ENCODE peak calls at places on chromosomes 5 and 9, in eight cellular contexts. U is cardiac muscle cell; C is dorsolateral prefrontal cortex; X is suprapubic skin; T is mesenchymal stem cell; P is CD4-positive, alpha-beta memory T cell; A is HCT116; Q is WERI-Rb-1. I is an unnamed sample.

GRCh38 chr9:114207034-114207815 is 51.9 kb downstream of the COL27A1 start:
- DNase-seq in U (peak; percentile 10), C (peak; percentile 21), X (no peak), T (peak; percentile 63), P (no peak), A (no peak), Q (peak; percentile 94), I (peak; percentile 32)

GRCh38 chr5:72884911-72885310 is 68.5 kb downstream of the TNPO1 start:
- DNase-seq in U (no peak), C (no peak), X (no peak), T (no peak), P (no peak), A (no peak), Q (no peak), I (no peak)

GRCh38 chr9:126058631-126059030 is 268.0 kb upstream of the MVB12B start:
- DNase-seq in U (no peak), C (no peak), X (no peak), T (no peak), P (no peak), A (no peak), Q (peak; percentile 34), I (no peak)

GRCh38 chr5:170357853-170358497 is 31.2 kb downstream of the KCNMB1 start:
- DNase-seq in U (no peak), C (peak; percentile 28), X (peak; percentile 76), T (no peak), P (no peak), A (no peak), Q (no peak), I (no peak)

GRCh38 chr9:136703231-136703870 is 9.0 kb upstream of the DIPK1B start:
- DNase-seq in U (no peak), C (no peak), X (no peak), T (no peak), P (no peak), A (no peak), Q (peak; percentile 49), I (no peak)

GRCh38 chr5:10289353-10289752 is 18.3 kb downstream of the CMBL start:
- DNase-seq in U (no peak), C (no peak), X (no peak), T (no peak), P (no peak), A (no peak), Q (no peak), I (no peak)

GRCh38 chr5:9523090-9523813 is 22.6 kb downstream of the SEMA5A start:
- DNase-seq in U (no peak), C (no peak), X (no peak), T (peak; percentile 53), P (no peak), A (no peak), Q (no peak), I (peak; percentile 33)

GRCh38 chr5:98341711-98342042 is 431.8 kb upstream of the RGMB start:
- DNase-seq in U (peak; percentile 35), C (no peak), X (no peak), T (no peak), P (no peak), A (no peak), Q (no peak), I (no peak)

GRCh38 chr9:2642068-2642467 is 20.5 kb downstream of the VLDLR start:
- DNase-seq in U (no peak), C (no peak), X (no peak), T (no peak), P (no peak), A (no peak), Q (no peak), I (no peak)

GRCh38 chr9:134627417-134628353 is 13.9 kb upstream of the COL5A1 start:
- DNase-seq in U (no peak), C (no peak), X (peak; percentile 51), T (no peak), P (no peak), A (no peak), Q (peak; percentile 3), I (no peak)

GRCh38 chr5:53303105-53303504 is 177.3 kb upstream of the FST start:
- DNase-seq in U (peak; percentile 64), C (no peak), X (no peak), T (peak; percentile 44), P (no peak), A (no peak), Q (no peak), I (peak; percentile 7)

GRCh38 chr5:5612096-5612495 is 189.6 kb downstream of the ICE1 start:
- DNase-seq in U (no peak), C (no peak), X (no peak), T (no peak), P (no peak), A (no peak), Q (no peak), I (no peak)
- H3K27me3 ChIP-seq in U (no peaks in the 10 kb centered on the region), C (no peaks in the 10 kb centered on the region), X (no peaks in the 10 kb centered on the region), T (no peaks in the 10 kb centered on the region), P (no peaks in the 10 kb centered on the region), A (peaks cover 14% of the 10 kb centered on the region), Q (no peaks in the 10 kb centered on the region), I (no peaks in the 10 kb centered on the region)

DNA sequence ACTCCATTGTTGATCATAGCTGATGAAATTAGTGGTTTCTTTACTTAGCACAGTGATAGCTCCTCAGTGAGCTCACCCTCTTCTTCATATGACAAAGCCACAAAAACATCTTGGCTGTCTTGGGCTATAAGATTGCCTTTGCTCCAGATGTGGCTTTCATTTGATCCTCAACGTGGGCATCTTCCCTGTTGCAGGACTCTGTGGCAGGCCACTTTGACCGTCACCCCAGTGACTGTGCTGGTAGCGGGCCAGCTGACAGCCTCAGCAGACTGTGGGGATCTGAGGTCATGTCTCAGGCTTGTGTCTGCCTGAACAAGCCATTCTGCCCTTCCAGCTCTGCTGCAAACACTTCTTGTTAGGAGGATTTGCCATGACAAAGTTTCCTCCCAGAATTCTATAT is 422.2 kb downstream of the NR2F1-AS1 start:
- DNase-seq in U (no peak), C (no peak), X (no peak), T (no peak), P (no peak), A (no peak), Q (no peak), I (peak; percentile 31)
- H3K27ac ChIP-seq in U (no peak overlapping the region), C (no peak overlapping the region), X (no peak overlapping the region), T (no peak overlapping the region), P (no peak overlapping the region), A (peak overlapping the region; percentile 56), Q (no peak overlapping the region), I (no peak overlapping the region)

GRCh38 chr5:135509995-135510394 is 25.8 kb downstream of the NEUROG1 start:
- DNase-seq in U (no peak), C (no peak), X (no peak), T (no peak), P (no peak), A (no peak), Q (no peak), I (no peak)
- H3K27me3 ChIP-seq in U (peaks cover 84% of the 10 kb centered on the region), C (peaks cover 10% of the 10 kb centered on the region), X (peaks cover 10% of the 10 kb centered on the region), T (peaks cover 53% of the 10 kb centered on the region), P (peaks cover 6% of the 10 kb centered on the region), A (peaks cover 24% of the 10 kb centered on the region), Q (no peaks in the 10 kb centered on the region), I (peaks cover 21% of the 10 kb centered on the region)

GRCh38 chr9:93052791-93053540 is 5.5 kb upstream of the SUSD3 start:
- DNase-seq in U (no peak), C (no peak), X (no peak), T (no peak), P (no peak), A (no peak), Q (peak; percentile 78), I (no peak)
- H3K27ac ChIP-seq in U (no peak overlapping the region), C (no peak overlapping the region), X (no peak overlapping the region), T (no peak overlapping the region), P (no peak overlapping the region), A (no peak overlapping the region), Q (peak overlapping the region; percentile 13), I (no peak overlapping the region)

I was measured in brain microvascular endothelial cell.